ENCODE peak calls at places on chromosomes 1 and 21, in nine cellular contexts. E is kidney glomerular epithelial cell; Q is CD4-positive, alpha-beta memory T cell; O is progenitor cell of endocrine pancreas; L is Peyer's patch; T is AG09309; J is AG04450; N is GM04504; V is NCI-H1436. S is an unnamed sample.

GRCh38 chr21:17901458-17902092 is 82.4 kb upstream of the C21orf91 start:
- DNase-seq in E (no peak), Q (no peak), O (no peak), L (no peak), T (no peak), J (no peak), N (no peak), V (no peak), S (peak; percentile 8)

GRCh38 chr1:201384406-201384782 is 6.9 kb upstream of the TNNT2 start:
- DNase-seq in E (no peak), Q (no peak), O (no peak), L (no peak), T (no peak), J (no peak), N (no peak), V (no peak), S (no peak)

GRCh38 chr1:225946082-225946620 is 5.1 kb upstream of the LEFTY2 start:
- DNase-seq in E (no peak), Q (no peak), O (no peak), L (no peak), T (no peak), J (no peak), N (no peak), V (no peak), S (no peak)

GRCh38 chr1:107454786-107455185 is 313.9 kb downstream of the NTNG1 start:
- DNase-seq in E (no peak), Q (no peak), O (no peak), L (no peak), T (no peak), J (no peak), N (no peak), V (no peak), S (no peak)

GRCh38 chr1:24526940-24527542 is 24.4 kb downstream of the RCAN3 start:
- DNase-seq in E (no peak), Q (peak; percentile 58), O (no peak), L (no peak), T (no peak), J (no peak), N (no peak), V (no peak), S (peak; percentile 59)

GRCh38 chr1:53091841-53092645 is 30.0 kb downstream of the PODN start:
- DNase-seq in E (no peak), Q (no peak), O (no peak), L (no peak), T (no peak), J (no peak), N (peak; percentile 12), V (no peak), S (no peak)

GRCh38 chr1:204213668-204214662 is at the start of gene GOLT1A:
- DNase-seq in E (peak; percentile 79), Q (peak; percentile 57), O (peak; percentile 68), L (peak; percentile 96), T (peak; percentile 76), J (peak; percentile 65), N (peak; percentile 43), V (no peak), S (peak; percentile 99)

GRCh38 chr1:55916480-55916879 is 662.9 kb downstream of the PLPP3 start:
- DNase-seq in E (no peak), Q (no peak), O (no peak), L (no peak), T (peak; percentile 42), J (peak; percentile 34), N (peak; percentile 55), V (no peak), S (no peak)

GRCh38 chr1:167033646-167034045 is 44.6 kb downstream of the MAEL start:
- DNase-seq in E (no peak), Q (no peak), O (no peak), L (no peak), T (no peak), J (no peak), N (no peak), V (no peak), S (no peak)

GRCh38 chr1:145788580-145788979 is 35.3 kb downstream of the RNF115 start:
- DNase-seq in E (no peak), Q (no peak), O (no peak), L (no peak), T (no peak), J (no peak), N (no peak), V (no peak), S (no peak)

S was measured in DMS53.